ENCODE peak calls at places on chromosome 20, in seven cellular contexts. M is HCEC 1CT; Y is M059J; O is activated naive CD8-positive, alpha-beta T cell treated with anti-CD3 and anti-CD28 coated beads for 36 hours; K is HFF-Myc; R is GM04504; A is lower leg skin. P is an unnamed sample.

GRCh38 chr20:47607208-47607613 is 105.5 kb downstream of the NCOA3 start:
- DNase-seq in M (peak), Y (peak), O (no peak), K (no peak), R (no peak), A (no peak), P (peak)

GRCh38 chr20:46099491-46100287 is 9.9 kb upstream of the NCOA5 start:
- DNase-seq in M (no peak), Y (no peak), O (peak), K (no peak), R (no peak), A (no peak), P (no peak)

GRCh38 chr20:10581823-10582222 is 92.0 kb downstream of the JAG1 start:
- DNase-seq in M (peak), Y (peak), O (no peak), K (no peak), R (peak), A (no peak), P (peak)

GRCh38 chr20:38730167-38730988 is 6.1 kb downstream of the SLC32A1 start:
- DNase-seq in M (no peak), Y (no peak), O (no peak), K (no peak), R (no peak), A (no peak), P (no peak)

GRCh38 chr20:37651932-37652331 is 41.9 kb upstream of the CTNNBL1 start:
- DNase-seq in M (peak), Y (peak), O (peak), K (no peak), R (no peak), A (no peak), P (peak)

GRCh38 chr20:42093542-42094440 is 475.6 kb upstream of the CHD6 start:
- DNase-seq in M (no peak), Y (no peak), O (no peak), K (no peak), R (no peak), A (no peak), P (no peak)

GRCh38 chr20:58398254-58398653 is 9.2 kb downstream of the VAPB start:
- DNase-seq in M (no peak), Y (no peak), O (no peak), K (no peak), R (no peak), A (no peak), P (no peak)

GRCh38 chr20:33532753-33533459 is 43.0 kb downstream of the CBFA2T2 start:
- DNase-seq in M (peak), Y (no peak), O (no peak), K (no peak), R (no peak), A (no peak), P (no peak)

GRCh38 chr20:24136659-24137246 is 148.2 kb upstream of the GGTLC1 start:
- DNase-seq in M (no peak), Y (no peak), O (no peak), K (no peak), R (no peak), A (no peak), P (no peak)

GRCh38 chr20:3904224-3904623 is 15.0 kb downstream of the PANK2 start:
- DNase-seq in M (no peak), Y (peak), O (no peak), K (no peak), R (no peak), A (peak), P (no peak)

P was measured in EL.